ENCODE peak calls at places on chromosomes 2 and 18, in eight cellular contexts. A is Peyer's patch, T is prostate gland, D is stomach, J is PC-9, M is lower leg skin, E is GM12865, N is heart right ventricle. G is an unnamed sample.
A peak's percentile ranks its signal among the peaks of the same experiment; 100 is the strongest.

GRCh38 chr2:181311841-181312240 is 145.3 kb upstream of the ITGA4 start:
- DNase-seq in M (no peak), J (no peak), A (peak; percentile 64), T (no peak), N (no peak), E (peak; percentile 84), D (no peak), G (no peak)

GRCh38 chr18:54679318-54680149 is 88.5 kb downstream of the DYNAP start:
- DNase-seq in M (no peak), D (no peak), E (peak; percentile 38), T (peak; percentile 39), J (peak; percentile 9), N (no peak), A (no peak), G (peak; percentile 46)

GRCh38 chr2:36509077-36509476 is 88.9 kb downstream of the FEZ2 start:
- DNase-seq in A (no peak), M (no peak), N (no peak), J (no peak), E (no peak), D (no peak), T (no peak), G (no peak)

GRCh38 chr2:109270758-109271305 is 141.8 kb downstream of the SH3RF3 start:
- DNase-seq in M (no peak), N (no peak), J (peak; percentile 31), T (no peak), A (no peak), E (no peak), D (peak; percentile 56), G (no peak)

GRCh38 chr2:222383255-222383654 is 41.1 kb upstream of the SGPP2 start:
- DNase-seq in T (no peak), M (no peak), D (no peak), A (no peak), N (no peak), J (no peak), E (no peak), G (no peak)

GRCh38 chr2:33217431-33217830 is 259.0 kb upstream of the RASGRP3 start:
- DNase-seq in D (no peak), M (no peak), E (no peak), N (no peak), J (no peak), T (no peak), A (no peak), G (no peak)

GRCh38 chr2:151843669-151844017 is 15.4 kb upstream of the ARL5A start:
- DNase-seq in T (no peak), D (no peak), A (no peak), M (no peak), J (no peak), E (no peak), N (no peak), G (no peak)

GRCh38 chr2:212181646-212182045 is 357.0 kb downstream of the ERBB4 start:
- DNase-seq in T (no peak), J (no peak), D (no peak), N (no peak), M (no peak), E (no peak), A (no peak), G (no peak)

GRCh38 chr2:172082944-172083718 is 2.2 kb upstream of the DLX1 start:
- DNase-seq in T (no peak), N (no peak), D (no peak), E (no peak), A (no peak), M (peak; percentile 13), J (no peak), G (no peak)

GRCh38 chr2:180240774-180241173 is 233.7 kb upstream of the CWC22 start:
- DNase-seq in D (no peak), N (no peak), E (no peak), A (no peak), J (no peak), T (no peak), M (no peak), G (peak; percentile 21)
- TF ChIP-seq CTCF in D (no peak), N (no peak), E (no peak), A (no peak), J (peak; percentile 59), T (no peak), M (no peak), G (peak; percentile 45)

GRCh38 chr2:3626817-3627499 is 31.0 kb upstream of the ALLC start:
- DNase-seq in T (no peak), J (no peak), N (no peak), M (no peak), A (no peak), E (no peak), D (peak; percentile 23), G (no peak)
- TF ChIP-seq CTCF in T (no peak), J (no peak), N (no peak), M (no peak), A (no peak), E (no peak), D (no peak), G (no peak)

DNA sequence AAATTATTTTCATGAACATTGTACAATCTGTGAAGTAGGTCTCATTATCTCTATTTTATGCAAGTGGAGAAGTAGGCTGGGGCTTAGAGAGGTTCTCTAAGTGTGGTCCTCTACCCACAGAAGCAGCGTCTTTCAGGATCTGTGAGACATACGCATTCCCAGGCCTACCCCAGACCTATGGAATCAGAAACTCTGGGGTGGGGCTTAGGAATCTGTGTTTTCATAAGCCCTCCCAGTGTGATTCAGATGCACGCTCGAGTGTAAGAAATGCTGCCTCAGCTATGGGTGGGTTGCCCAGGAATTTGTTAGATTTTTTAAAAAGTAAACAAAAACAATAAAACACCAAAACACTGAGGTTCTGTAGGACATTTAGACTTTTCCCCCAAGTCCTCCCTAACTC is 14.8 kb upstream of the ZAP70 start:
- DNase-seq in D (no peak), E (no peak), T (no peak), A (no peak), J (no peak), N (no peak), M (no peak), G (no peak)
- TF ChIP-seq CTCF in D (no peak), E (no peak), T (no peak), A (no peak), J (no peak), N (no peak), M (no peak), G (no peak)

DNA sequence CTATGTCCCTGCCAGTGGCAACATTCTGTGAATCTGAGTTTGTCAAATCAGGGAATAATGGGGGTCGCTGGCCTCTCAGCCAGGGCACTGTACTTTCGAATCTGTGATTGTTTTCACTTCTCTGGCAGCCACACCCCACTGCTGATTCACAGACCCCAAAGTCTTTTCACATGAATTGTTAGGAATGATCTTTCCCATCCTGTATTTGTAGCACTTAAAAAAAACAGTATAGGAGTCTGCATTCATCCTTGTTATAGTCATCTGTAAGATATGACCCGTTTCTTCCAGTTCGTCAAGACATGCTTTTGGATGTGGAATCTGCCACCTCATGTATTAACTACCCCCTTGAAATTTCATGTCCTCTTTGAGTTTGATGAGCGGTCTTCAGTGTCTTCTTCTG is 928 bp downstream of the NAGK start:
- DNase-seq in A (no peak), N (no peak), J (no peak), M (no peak), D (no peak), T (no peak), E (no peak), G (no peak)
- TF ChIP-seq CTCF in A (no peak), N (no peak), J (no peak), M (no peak), D (no peak), T (no peak), E (no peak), G (no peak)

DNA sequence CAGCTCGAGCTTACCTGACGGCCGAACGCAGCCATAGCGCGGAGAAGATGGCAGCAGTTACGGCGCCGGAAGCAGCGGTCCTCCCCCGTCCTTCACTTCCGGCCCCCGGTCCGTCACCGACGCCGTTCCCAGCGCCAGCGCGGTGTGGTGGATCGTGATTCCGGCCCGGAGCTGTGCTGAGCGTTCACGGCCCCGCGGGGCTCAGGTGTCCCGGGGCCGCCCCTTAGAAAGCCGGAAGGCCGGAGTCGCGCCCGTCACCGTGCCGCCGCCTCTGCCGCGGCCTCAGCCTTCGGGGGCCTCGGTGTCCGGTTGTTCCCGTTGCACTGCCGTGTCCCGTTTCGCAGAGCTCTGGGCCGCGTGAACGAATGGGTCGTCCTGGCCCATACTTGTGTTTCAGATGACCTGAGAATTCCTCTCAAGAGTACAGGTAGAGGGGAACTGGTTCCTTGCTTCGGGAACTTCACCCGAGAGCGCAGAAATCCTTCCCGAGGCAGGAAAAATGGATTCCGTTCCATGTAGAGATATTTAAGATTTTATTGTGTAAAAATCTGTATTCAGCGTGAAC is at the start of gene MTERF4:
- DNase-seq in J (peak; percentile 96), E (peak; percentile 94), T (peak; percentile 89), N (peak; percentile 88), A (peak; percentile 88), M (peak; percentile 80), D (peak; percentile 92), G (peak; percentile 94)
- TF ChIP-seq CTCF in J (no peak), E (no peak), T (no peak), N (no peak), A (no peak), M (no peak), D (no peak), G (no peak)

GRCh38 chr2:84882415-84882738 is 1.5 kb upstream of the TRABD2A start:
- DNase-seq in M (no peak), N (no peak), E (no peak), J (no peak), T (no peak), A (no peak), D (no peak), G (no peak)
- TF ChIP-seq CTCF in M (no peak), N (no peak), E (no peak), J (peak; percentile 46), T (no peak), A (no peak), D (no peak), G (no peak)